ENCODE peak calls at places on chromosome 5, in six cellular contexts. W is dorsolateral prefrontal cortex, V is fibroblast of villous mesenchyme, A is AG09309, F is left lung, U is MM.1S. O is an unnamed sample.
A peak's percentile ranks its signal among the peaks of the same experiment; 100 is the strongest.

GRCh38 chr5:164191240-164191639 is 685.8 kb downstream of the MAT2B start:
- DNase-seq in W (no peak), V (no peak), A (no peak), F (no peak), U (no peak), O (no peak)

GRCh38 chr5:132086277-132086794 is 12.7 kb downstream of the CSF2 start:
- DNase-seq in W (no peak), V (peak; percentile 70), A (peak; percentile 65), F (peak; percentile 55), U (no peak), O (peak; percentile 89)

GRCh38 chr5:179275941-179276837 is 69.1 kb downstream of the ADAMTS2 start:
- DNase-seq in W (no peak), V (peak; percentile 99), A (peak; percentile 92), F (peak; percentile 73), U (no peak), O (peak; percentile 83)

GRCh38 chr5:150053231-150053626 is 33.1 kb downstream of the CSF1R start:
- DNase-seq in W (no peak), V (peak; percentile 77), A (peak; percentile 52), F (no peak), U (no peak), O (peak; percentile 72)

GRCh38 chr5:85545129-85545528 is 1072.6 kb upstream of the COX7C start:
- DNase-seq in W (no peak), V (no peak), A (no peak), F (no peak), U (no peak), O (no peak)

GRCh38 chr5:170501931-170502330 is 1.9 kb upstream of the KCNIP1 start:
- DNase-seq in W (no peak), V (no peak), A (no peak), F (no peak), U (no peak), O (no peak)

GRCh38 chr5:127396490-127397155 is 106.0 kb downstream of the MEGF10 start:
- DNase-seq in W (no peak), V (no peak), A (no peak), F (no peak), U (no peak), O (no peak)

GRCh38 chr5:142671801-142672200 is 14.1 kb downstream of the FGF1 start:
- DNase-seq in W (no peak), V (peak; percentile 59), A (no peak), F (no peak), U (no peak), O (peak; percentile 63)

GRCh38 chr5:114062940-114063867 is 298.7 kb upstream of the KCNN2 start:
- DNase-seq in W (no peak), V (no peak), A (no peak), F (no peak), U (no peak), O (no peak)

GRCh38 chr5:116583823-116584222 is 9.2 kb upstream of the SEMA6A start:
- DNase-seq in W (no peak), V (no peak), A (no peak), F (no peak), U (no peak), O (no peak)

GRCh38 chr5:119238265-119239118 is 117.3 kb upstream of the TNFAIP8 start:
- DNase-seq in W (no peak), V (no peak), A (no peak), F (no peak), U (no peak), O (no peak)
- H3K4me3 ChIP-seq in W (no peak overlapping the region), V (no peak overlapping the region), A (no peak overlapping the region), F (no peak overlapping the region), U (no peak overlapping the region), O (no peak overlapping the region)

GRCh38 chr5:79122963-79123362 is 11.4 kb downstream of the BHMT start:
- DNase-seq in W (no peak), V (no peak), A (no peak), F (no peak), U (no peak), O (no peak)
- TF ChIP-seq CTCF in W (no peak), V (no peak), A (no peak), F (no peak), U (no peak), O (no peak)

GRCh38 chr5:95826949-95827595 is 4.5 kb upstream of the GLRX start:
- DNase-seq in W (no peak), V (no peak), A (no peak), F (no peak), U (no peak), O (no peak)

GRCh38 chr5:95823241-95823737 is 763 bp upstream of the GLRX start:
- DNase-seq in W (no peak), V (no peak), A (no peak), F (no peak), U (no peak), O (no peak)

GRCh38 chr5:95823738-95824609 is 1.4 kb upstream of the GLRX start:
- DNase-seq in W (no peak), V (peak; percentile 98), A (peak; percentile 91), F (peak; percentile 84), U (peak; percentile 86), O (peak; percentile 69)

GRCh38 chr5:95822408-95823240 is at the start of gene GLRX:
- DNase-seq in W (peak; percentile 83), V (peak; percentile 88), A (peak; percentile 89), F (peak; percentile 81), U (peak; percentile 85), O (peak; percentile 79)

GRCh38 chr5:95824747-95825146 is 2.2 kb upstream of the GLRX start:
- DNase-seq in W (no peak), V (no peak), A (no peak), F (no peak), U (no peak), O (no peak)
- H3K4me3 ChIP-seq in W (no peak overlapping the region), V (no peak overlapping the region), A (no peak overlapping the region), F (no peak overlapping the region), U (peak overlapping the region; percentile 89), O (no peak overlapping the region)

GRCh38 chr5:103645816-103646215 is 83.2 kb upstream of the NUDT12 start:
- DNase-seq in W (no peak), V (no peak), A (no peak), F (no peak), U (no peak), O (no peak)

GRCh38 chr5:103646698-103647614 is 84.4 kb upstream of the NUDT12 start:
- DNase-seq in W (no peak), V (no peak), A (no peak), F (no peak), U (no peak), O (no peak)

GRCh38 chr5:103648086-103648485 is 85.5 kb upstream of the NUDT12 start:
- DNase-seq in W (no peak), V (no peak), A (no peak), F (no peak), U (no peak), O (no peak)
- TF ChIP-seq CTCF in W (peak; percentile 18), V (no peak), A (no peak), F (no peak), U (no peak), O (no peak)

DNA sequence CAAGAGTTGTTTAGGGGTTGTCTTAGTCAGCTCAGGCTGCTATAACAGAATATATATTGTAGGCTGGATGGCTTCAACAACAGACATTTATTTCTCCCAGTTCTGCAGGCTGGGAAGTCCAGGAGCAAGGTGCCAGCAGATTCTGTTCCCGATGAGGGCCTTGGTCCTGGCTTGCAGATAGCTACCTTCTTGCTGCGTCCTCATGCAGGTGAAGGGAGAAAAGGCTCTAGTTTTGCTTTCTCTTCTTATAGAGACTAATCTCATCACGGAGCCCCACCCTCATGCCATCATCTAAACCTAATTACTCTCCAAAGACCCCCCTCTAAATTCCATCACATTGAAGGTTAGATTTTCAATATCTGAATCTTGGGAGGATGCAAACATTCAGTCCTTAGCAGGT is 246.0 kb upstream of the ANKRD55 start:
- DNase-seq in W (no peak), V (no peak), A (no peak), F (no peak), U (peak; percentile 58), O (no peak)
- H3K4me3 ChIP-seq in W (peak overlapping the region; percentile 73), V (no peak overlapping the region), A (no peak overlapping the region), F (no peak overlapping the region), U (peak overlapping the region; percentile 69), O (no peak overlapping the region)

GRCh38 chr5:74326571-74327338 is 313.8 kb downstream of the ENC1 start:
- DNase-seq in W (no peak), V (peak; percentile 85), A (peak; percentile 78), F (peak; percentile 64), U (peak; percentile 99), O (peak; percentile 98)

GRCh38 chr5:74324556-74324955 is 316.0 kb downstream of the ENC1 start:
- DNase-seq in W (no peak), V (no peak), A (no peak), F (no peak), U (no peak), O (no peak)

GRCh38 chr5:74325866-74326265 is 314.7 kb downstream of the ENC1 start:
- DNase-seq in W (no peak), V (peak; percentile 17), A (no peak), F (no peak), U (no peak), O (peak; percentile 61)

GRCh38 chr5:74320526-74320925 is 320.0 kb downstream of the ENC1 start:
- DNase-seq in W (no peak), V (no peak), A (no peak), F (no peak), U (no peak), O (no peak)

DNA sequence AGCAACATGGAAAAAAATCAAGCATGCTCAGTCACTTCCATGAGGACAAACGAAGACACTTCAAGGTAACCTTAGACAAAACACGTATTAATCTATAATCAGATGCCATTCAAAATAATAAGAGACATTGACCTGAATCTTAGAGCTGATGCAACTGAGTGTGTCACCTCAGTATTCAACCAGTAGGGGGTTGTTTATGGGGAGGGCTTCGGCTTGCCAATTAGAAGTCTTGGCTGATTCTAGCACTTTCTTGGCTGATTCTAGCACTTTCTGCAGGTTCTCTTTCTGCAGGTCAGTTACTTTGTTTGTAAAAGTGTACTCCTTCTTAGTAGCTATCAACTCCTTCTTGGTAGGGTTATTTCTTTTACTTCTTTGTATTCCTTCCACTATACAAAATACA is 317.6 kb downstream of the ENC1 start:
- DNase-seq in W (no peak), V (no peak), A (no peak), F (no peak), U (no peak), O (no peak)
- TF ChIP-seq CTCF in W (no peak), V (no peak), A (no peak), F (no peak), U (peak; percentile 6), O (no peak)

O was measured in kidney epithelial cell.